ENCODE peak calls at places on chromosome 14, in six cellular contexts. R is activated CD4-positive, alpha-beta T cell treated with anti-CD3 and anti-CD28 coated beads, Interleukin-2, amount 50 U/mL, for 24 hours; S is T-cell; M is left ventricle myocardium inferior; C is ovary; L is mucosa of gallbladder. I is an unnamed sample.

GRCh38 chr14:71472961-71473340 is 459.3 kb upstream of the RGS6 start:
- DNase-seq in R (no peak), S (no peak), M (no peak), C (no peak), L (no peak), I (no peak)

GRCh38 chr14:99951085-99951484 is 114.1 kb upstream of the EVL start:
- DNase-seq in R (no peak), S (no peak), M (no peak), C (no peak), L (no peak), I (no peak)

GRCh38 chr14:65164068-65164824 is 61.9 kb upstream of the MAX start:
- DNase-seq in R (peak; percentile 48), S (no peak), M (no peak), C (no peak), L (peak; percentile 23), I (no peak)

GRCh38 chr14:76085358-76085757 is 66.4 kb upstream of the GPATCH2L start:
- DNase-seq in R (no peak), S (no peak), M (no peak), C (no peak), L (no peak), I (no peak)

GRCh38 chr14:90700928-90701776 is 115.1 kb downstream of the TTC7B start:
- DNase-seq in R (no peak), S (no peak), M (no peak), C (no peak), L (no peak), I (no peak)

GRCh38 chr14:49461529-49462401 is 124.4 kb downstream of the RPS29 start:
- DNase-seq in R (peak; percentile 71), S (peak; percentile 20), M (no peak), C (no peak), L (peak; percentile 65), I (peak; percentile 30)

GRCh38 chr14:55512421-55512820 is 67.6 kb upstream of the KTN1 start:
- DNase-seq in R (no peak), S (no peak), M (no peak), C (no peak), L (no peak), I (no peak)

GRCh38 chr14:72839753-72840390 is 54.0 kb downstream of the DPF3 start:
- DNase-seq in R (no peak), S (no peak), M (no peak), C (no peak), L (no peak), I (no peak)

GRCh38 chr14:34858765-34859164 is 16.4 kb downstream of the BAZ1A start:
- DNase-seq in R (no peak), S (no peak), M (no peak), C (no peak), L (no peak), I (no peak)

GRCh38 chr14:104358528-104359300 is 220.3 kb downstream of the KIF26A start:
- DNase-seq in R (no peak), S (no peak), M (no peak), C (no peak), L (no peak), I (no peak)

GRCh38 chr14:99217066-99217465 is 54.9 kb downstream of the BCL11B start:
- DNase-seq in R (no peak), S (no peak), M (no peak), C (no peak), L (no peak), I (no peak)

GRCh38 chr14:74083784-74084276 is 423 bp downstream of the ALDH6A1 start:
- DNase-seq in R (no peak), S (no peak), M (no peak), C (no peak), L (no peak), I (peak; percentile 22)

GRCh38 chr14:100988011-100988410 is 84.5 kb upstream of the RTL1 start:
- DNase-seq in R (no peak), S (no peak), M (no peak), C (no peak), L (no peak), I (no peak)

GRCh38 chr14:103561381-103562134 is 899 bp downstream of the BAG5 start:
- DNase-seq in R (peak; percentile 30), S (no peak), M (peak; percentile 46), C (no peak), L (no peak), I (peak; percentile 75)

GRCh38 chr14:103118663-103119404 is 4.4 kb upstream of the TNFAIP2 start:
- DNase-seq in R (no peak), S (peak; percentile 22), M (peak; percentile 80), C (no peak), L (peak; percentile 70), I (peak; percentile 72)

GRCh38 chr14:94571950-94572349 is 9.3 kb upstream of the SERPINA5 start:
- DNase-seq in R (no peak), S (no peak), M (no peak), C (no peak), L (no peak), I (no peak)